ENCODE peak calls at places on chromosome 9, in four cellular contexts. W, Y, P and U are unnamed samples.

GRCh38 chr9:121610638-121610953 is 40.8 kb upstream of the DAB2IP start:
- DNase-seq in W (no peak), Y (no peak), P (no peak), U (no peak)

GRCh38 chr9:36521148-36521547 is 51.5 kb upstream of the MELK start:
- DNase-seq in W (no peak), Y (no peak), P (no peak), U (no peak)

GRCh38 chr9:16925426-16925825 is 55.0 kb upstream of the BNC2 start:
- DNase-seq in W (peak; percentile 63), Y (no peak), P (no peak), U (no peak)

GRCh38 chr9:132698989-132699388 is 28.7 kb downstream of the GTF3C4 start:
- DNase-seq in W (no peak), Y (no peak), P (no peak), U (no peak)

GRCh38 chr9:110064721-110065252 is 143.2 kb downstream of the C9orf152 start:
- DNase-seq in W (no peak), Y (no peak), P (no peak), U (no peak)

GRCh38 chr9:31304576-31304975 is 1079.9 kb upstream of the ACO1 start:
- DNase-seq in W (peak; percentile 32), Y (no peak), P (no peak), U (no peak)

GRCh38 chr9:105835721-105836120 is 141.4 kb downstream of the TMEM38B start:
- DNase-seq in W (peak; percentile 5), Y (no peak), P (no peak), U (no peak)

GRCh38 chr9:35907732-35908483 is 1.4 kb upstream of the SPAAR start:
- DNase-seq in W (peak; percentile 88), Y (no peak), P (no peak), U (peak; percentile 49)

GRCh38 chr9:95508968-95509850 is 7.6 kb downstream of the PTCH1 start:
- DNase-seq in W (peak; percentile 92), Y (peak; percentile 42), P (peak; percentile 56), U (peak; percentile 82)

GRCh38 chr9:65426231-65426630 is 141.2 kb upstream of the FOXD4L5 start:
- DNase-seq in W (no peak), Y (no peak), P (no peak), U (no peak)

GRCh38 chr9:109652112-109652511 is 127.9 kb upstream of the PALM2AKAP2 start:
- DNase-seq in W (peak; percentile 10), Y (no peak), P (no peak), U (no peak)

GRCh38 chr9:134328841-134329575 is 2.8 kb downstream of the RXRA start:
- DNase-seq in W (no peak), Y (no peak), P (no peak), U (no peak)

GRCh38 chr9:114282104-114282485 is 40.8 kb upstream of the ORM1 start:
- DNase-seq in W (no peak), Y (no peak), P (no peak), U (no peak)

GRCh38 chr9:128078504-128079434 is 10.7 kb downstream of the SLC25A25 start:
- DNase-seq in W (peak; percentile 63), Y (peak; percentile 54), P (no peak), U (no peak)

GRCh38 chr9:123327697-123328100 is 28.3 kb upstream of the CRB2 start:
- DNase-seq in W (no peak), Y (no peak), P (no peak), U (no peak)

GRCh38 chr9:130912932-130913598 is 16.5 kb upstream of the QRFP start:
- DNase-seq in W (peak; percentile 78), Y (peak; percentile 68), P (no peak), U (no peak)

GRCh38 chr9:91361294-91362201 is at the start of gene AUH:
- DNase-seq in W (peak; percentile 67), Y (peak; percentile 96), P (peak; percentile 41), U (peak; percentile 47)

GRCh38 chr9:94746541-94747505 is 20.3 kb downstream of the AOPEP start:
- DNase-seq in W (no peak), Y (no peak), P (no peak), U (no peak)

GRCh38 chr9:79623799-79624721 is 52.3 kb downstream of the TLE4 start:
- DNase-seq in W (no peak), Y (peak; percentile 5), P (peak; percentile 79), U (no peak)

GRCh38 chr9:120924698-120925534 is 1.7 kb downstream of the TRAF1 start:
- DNase-seq in W (peak; percentile 35), Y (no peak), P (no peak), U (no peak)

GRCh38 chr9:63859475-63860215 is 1425.4 kb downstream of the FOXD4L5 start:
- DNase-seq in W (no peak), Y (peak; percentile 55), P (no peak), U (no peak)

GRCh38 chr9:13597427-13597826 is 317.9 kb upstream of the MPDZ start:
- DNase-seq in W (no peak), Y (no peak), P (no peak), U (no peak)

GRCh38 chr9:134177624-134178393 is 13.4 kb upstream of the RNU6ATAC start:
- DNase-seq in W (no peak), Y (no peak), P (no peak), U (no peak)

GRCh38 chr9:131609116-131609830 is 64.0 kb downstream of the PRRT1B start:
- DNase-seq in W (peak; percentile 74), Y (no peak), P (no peak), U (no peak)

GRCh38 chr9:127524373-127524772 is 73.1 kb downstream of the LRSAM1 start:
- DNase-seq in W (peak; percentile 56), Y (no peak), P (no peak), U (no peak)

GRCh38 chr9:31730398-31730797 is 654.0 kb upstream of the ACO1 start:
- DNase-seq in W (no peak), Y (no peak), P (no peak), U (no peak)

GRCh38 chr9:112629890-112630485 is 87.9 kb downstream of the INIP start:
- DNase-seq in W (no peak), Y (no peak), P (no peak), U (no peak)

GRCh38 chr9:95981741-95982390 is 106.4 kb downstream of the ERCC6L2 start:
- DNase-seq in W (no peak), Y (no peak), P (no peak), U (no peak)

GRCh38 chr9:89746385-89747116 is 141.7 kb downstream of the GADD45G start:
- DNase-seq in W (no peak), Y (no peak), P (no peak), U (no peak)

GRCh38 chr9:92151691-92152393 is 36.6 kb upstream of the SPTLC1 start:
- DNase-seq in W (peak; percentile 84), Y (no peak), P (no peak), U (no peak)

GRCh38 chr9:90107864-90108263 is 503.1 kb downstream of the GADD45G start:
- DNase-seq in W (no peak), Y (no peak), P (no peak), U (no peak)

GRCh38 chr9:109448223-109448622 is 49.9 kb downstream of the PTPN3 start:
- DNase-seq in W (peak; percentile 71), Y (no peak), P (no peak), U (no peak)

GRCh38 chr9:132798817-132799790 is 79.0 kb downstream of the AK8 start:
- DNase-seq in W (no peak), Y (peak; percentile 82), P (no peak), U (no peak)

GRCh38 chr9:136765041-136765440 is 723 bp upstream of the LCN15 start:
- DNase-seq in W (no peak), Y (no peak), P (no peak), U (no peak)

GRCh38 chr9:89683626-89684025 is 78.8 kb downstream of the GADD45G start:
- DNase-seq in W (no peak), Y (no peak), P (no peak), U (no peak)

GRCh38 chr9:33939924-33940874 is 108.5 kb downstream of the UBAP2 start:
- DNase-seq in W (no peak), Y (no peak), P (no peak), U (no peak)
- TF ChIP-seq CHD1 in W (no peak), Y (no peak), P (no peak), U (no peak)

DNA sequence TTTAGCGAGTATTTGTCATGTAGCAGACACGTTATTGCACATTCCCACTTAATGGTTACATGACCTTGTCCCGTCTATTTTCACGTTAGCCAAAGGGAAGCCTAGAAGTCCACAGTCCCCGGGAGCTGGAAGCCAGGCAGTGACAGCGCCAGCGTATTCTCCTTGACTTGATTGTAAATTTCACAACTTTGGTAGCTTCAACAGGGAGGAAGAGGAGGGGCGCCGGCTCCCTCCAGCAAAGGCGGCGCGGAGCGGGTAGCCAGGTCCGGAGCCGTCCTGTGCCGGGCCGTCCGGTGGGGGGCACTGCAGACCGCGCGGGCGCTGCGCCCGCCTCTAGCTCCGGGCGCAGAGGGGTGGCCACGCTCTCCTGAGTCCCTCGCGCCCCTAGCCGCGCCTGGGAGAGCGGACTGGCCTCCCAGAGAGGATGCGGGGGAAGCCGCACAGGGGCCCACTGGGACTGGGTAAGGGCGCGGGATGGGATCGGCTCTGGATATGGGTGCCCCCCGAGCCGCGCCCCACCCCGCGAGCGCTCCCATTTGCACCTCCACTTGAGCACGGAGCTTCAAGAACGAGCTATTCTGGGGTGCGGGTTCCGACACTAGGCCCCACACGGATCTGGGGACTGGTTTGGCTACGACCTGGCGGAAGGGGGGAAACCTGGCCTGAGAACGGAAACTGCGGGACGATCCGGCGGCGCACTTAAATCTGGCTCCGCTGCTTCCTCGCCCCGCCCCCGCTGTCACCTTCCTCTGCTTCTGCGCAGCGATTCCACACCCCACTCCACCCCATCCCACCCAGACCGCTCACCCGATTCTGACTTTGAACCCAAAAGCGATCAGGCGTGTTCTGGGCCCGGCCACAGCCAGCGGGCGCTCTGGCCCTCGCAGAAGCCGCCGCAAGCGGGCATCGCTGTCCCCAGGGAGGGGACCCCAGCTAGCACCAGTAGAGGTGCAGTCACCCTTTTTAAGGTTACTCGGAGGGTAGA is 23.8 kb downstream of the KLF4 start:
- DNase-seq in W (peak; percentile 33), Y (peak; percentile 57), P (no peak), U (peak; percentile 80)
- TF ChIP-seq CHD1 in W (no peak), Y (no peak), P (no peak), U (no peak)

GRCh38 chr9:29214702-29215248 is 1641.5 kb upstream of the C9orf72 start:
- DNase-seq in W (no peak), Y (no peak), P (no peak), U (no peak)

GRCh38 chr9:29214162-29214520 is 1640.9 kb upstream of the C9orf72 start:
- DNase-seq in W (no peak), Y (no peak), P (no peak), U (peak; percentile 75)

GRCh38 chr9:29212590-29213373 is 1639.5 kb upstream of the C9orf72 start:
- DNase-seq in W (no peak), Y (no peak), P (no peak), U (peak; percentile 79)

GRCh38 chr9:29211681-29212589 is 1638.7 kb upstream of the C9orf72 start:
- DNase-seq in W (no peak), Y (no peak), P (no peak), U (peak; percentile 85)

GRCh38 chr9:29213374-29214161 is 1640.3 kb upstream of the C9orf72 start:
- DNase-seq in W (no peak), Y (no peak), P (no peak), U (no peak)
- TF ChIP-seq CHD1 in W (no peak), Y (no peak), P (no peak), U (no peak)

DNA sequence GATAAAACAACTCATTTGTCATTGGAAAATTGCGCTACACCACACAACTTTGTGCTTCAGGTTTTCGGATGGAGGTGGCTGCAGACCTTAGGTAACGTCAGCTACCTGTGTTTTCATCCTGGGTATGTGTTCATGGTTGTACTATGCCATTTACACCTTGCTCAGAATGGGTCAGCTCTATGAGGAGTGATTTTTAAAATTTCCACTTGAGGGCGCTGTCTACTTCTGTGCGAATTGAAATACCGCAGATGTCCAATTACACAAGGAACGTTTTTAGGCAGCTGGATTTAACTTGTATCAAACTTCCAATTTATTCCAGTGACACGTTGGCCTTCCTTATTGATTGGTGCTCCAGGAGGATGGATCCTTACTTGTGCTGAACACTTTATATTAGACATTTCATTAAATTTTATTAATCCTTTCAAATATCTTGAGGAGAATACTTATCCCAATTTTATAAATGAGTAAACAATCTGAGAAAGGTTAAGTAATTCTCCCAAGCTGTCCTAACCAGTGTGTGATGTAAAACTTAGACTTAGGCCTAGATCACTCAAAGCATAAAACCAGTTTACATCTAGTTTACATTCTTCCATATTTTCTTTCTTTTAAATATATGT is 23.4 kb downstream of the DMRTA1 start:
- DNase-seq in W (peak; percentile 13), Y (no peak), P (peak; percentile 3), U (peak; percentile 48)
- TF ChIP-seq CHD1 in W (no peak), Y (no peak), P (no peak), U (no peak)